ENCODE peak calls at places on chromosomes 7 and 10, in seven cellular contexts. L, M, W, F, C, A and I are unnamed samples.

GRCh38 chr10:69051303-69051702 is 36.6 kb upstream of the SRGN start:
- DNase-seq in L (no peak), M (no peak), W (peak; percentile 58), F (peak; percentile 85), C (no peak), A (no peak), I (no peak)

GRCh38 chr7:1930381-1931065 is 260.4 kb downstream of the ELFN1 start:
- DNase-seq in L (no peak), M (no peak), W (no peak), F (no peak), C (no peak), A (no peak), I (no peak)

GRCh38 chr10:30058111-30058510 is 1.3 kb downstream of the JCAD start:
- DNase-seq in L (no peak), M (no peak), W (no peak), F (no peak), C (no peak), A (no peak), I (no peak)

GRCh38 chr10:79069325-79070090 is 742 bp downstream of the ZMIZ1 start:
- DNase-seq in L (peak; percentile 80), M (no peak), W (peak; percentile 75), F (peak; percentile 42), C (peak; percentile 54), A (peak; percentile 70), I (no peak)

GRCh38 chr7:44398506-44398905 is 73.1 kb upstream of the CAMK2B start:
- DNase-seq in L (no peak), M (no peak), W (no peak), F (no peak), C (no peak), A (no peak), I (no peak)

GRCh38 chr7:147412782-147413186 is 1177.8 kb upstream of the C7orf33 start:
- DNase-seq in L (no peak), M (peak; percentile 14), W (peak; percentile 65), F (no peak), C (no peak), A (no peak), I (no peak)

GRCh38 chr7:152435384-152436278 is at the start of gene KMT2C:
- DNase-seq in L (peak; percentile 90), M (no peak), W (peak; percentile 71), F (peak; percentile 68), C (no peak), A (peak; percentile 81), I (no peak)

GRCh38 chr7:95772771-95773581 is 622 bp downstream of the DYNC1I1 start:
- DNase-seq in L (peak; percentile 62), M (no peak), W (peak; percentile 32), F (no peak), C (no peak), A (peak; percentile 33), I (no peak)

GRCh38 chr7:31448649-31449048 is 65.2 kb upstream of the ITPRID1 start:
- DNase-seq in L (no peak), M (no peak), W (no peak), F (no peak), C (no peak), A (no peak), I (no peak)

GRCh38 chr10:132970641-132971438 is 28.5 kb upstream of the CFAP46 start:
- DNase-seq in L (peak; percentile 65), M (no peak), W (no peak), F (no peak), C (no peak), A (no peak), I (no peak)

GRCh38 chr7:46567858-46568257 is 646.8 kb upstream of the IGFBP3 start:
- DNase-seq in L (no peak), M (no peak), W (no peak), F (no peak), C (no peak), A (no peak), I (no peak)

GRCh38 chr10:131218811-131219583 is 92.5 kb downstream of the TCERG1L start:
- DNase-seq in L (no peak), M (no peak), W (no peak), F (no peak), C (no peak), A (no peak), I (no peak)

GRCh38 chr10:89954787-89955566 is 253.6 kb downstream of the KIF20B start:
- DNase-seq in L (no peak), M (no peak), W (peak; percentile 15), F (peak; percentile 21), C (no peak), A (no peak), I (no peak)

GRCh38 chr7:115216652-115217051 is 294.8 kb downstream of the MDFIC start:
- DNase-seq in L (no peak), M (no peak), W (peak; percentile 35), F (no peak), C (no peak), A (no peak), I (no peak)

GRCh38 chr10:420154-421121 is 269.0 kb downstream of the DIP2C start:
- DNase-seq in L (no peak), M (no peak), W (no peak), F (no peak), C (no peak), A (no peak), I (no peak)

GRCh38 chr10:26859241-26860025 is 1.3 kb downstream of the ABI1 start:
- DNase-seq in L (no peak), M (no peak), W (peak; percentile 42), F (no peak), C (no peak), A (peak; percentile 20), I (no peak)

GRCh38 chr10:30751678-30752331 is 122.3 kb upstream of the LYZL2 start:
- DNase-seq in L (peak; percentile 84), M (no peak), W (peak; percentile 89), F (peak; percentile 90), C (peak; percentile 77), A (peak; percentile 84), I (no peak)

GRCh38 chr10:69318087-69318996 is 40.0 kb downstream of the HK1 start:
- DNase-seq in L (peak; percentile 99), M (no peak), W (peak; percentile 93), F (peak; percentile 94), C (peak; percentile 97), A (peak; percentile 96), I (no peak)

GRCh38 chr10:114271014-114271778 is 32.1 kb downstream of the VWA2 start:
- DNase-seq in L (no peak), M (no peak), W (peak; percentile 41), F (no peak), C (no peak), A (no peak), I (no peak)

GRCh38 chr7:76262683-76263402 is 39.6 kb upstream of the HSPB1 start:
- DNase-seq in L (peak; percentile 58), M (peak; percentile 51), W (peak; percentile 84), F (peak; percentile 65), C (peak; percentile 66), A (peak; percentile 84), I (peak; percentile 4)

GRCh38 chr7:74182453-74183090 is 8.4 kb downstream of the EIF4H start:
- DNase-seq in L (no peak), M (no peak), W (no peak), F (no peak), C (no peak), A (no peak), I (no peak)

GRCh38 chr7:87627634-87627994 is 584 bp upstream of the RUNDC3B start:
- DNase-seq in L (no peak), M (no peak), W (peak; percentile 46), F (no peak), C (no peak), A (no peak), I (no peak)

GRCh38 chr7:32204361-32205018 is 134.3 kb upstream of the PDE1C start:
- DNase-seq in L (peak; percentile 54), M (peak; percentile 47), W (peak; percentile 90), F (peak; percentile 64), C (peak; percentile 79), A (peak; percentile 89), I (peak; percentile 26)

DNA sequence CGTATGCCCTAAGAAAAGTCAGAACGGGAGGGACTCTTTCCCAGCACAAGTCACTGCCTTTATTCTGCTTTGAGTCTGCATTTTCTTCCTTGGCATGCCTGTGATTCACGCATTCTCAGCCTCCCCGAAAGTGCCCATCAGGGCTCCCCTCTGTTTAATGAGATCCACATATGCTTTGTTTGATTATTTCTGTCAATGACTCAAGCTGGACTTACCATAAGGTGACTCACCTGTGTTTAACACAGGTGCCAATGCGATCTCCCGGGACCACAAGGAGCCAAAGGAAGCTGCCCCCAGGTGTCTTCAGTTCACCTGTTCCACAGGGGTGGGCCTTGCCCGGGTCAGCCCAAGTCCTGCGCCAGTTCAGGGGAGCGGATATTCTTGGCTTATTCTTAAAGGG is 386.0 kb upstream of the SHH start:
- DNase-seq in L (no peak), M (no peak), W (no peak), F (no peak), C (no peak), A (no peak), I (no peak)
- H3K4me3 ChIP-seq in L (no peak overlapping the region), M (no peak overlapping the region), W (no peak overlapping the region), F (no peak overlapping the region), C (no peak overlapping the region), A (no peak overlapping the region), I (no peak overlapping the region)

DNA sequence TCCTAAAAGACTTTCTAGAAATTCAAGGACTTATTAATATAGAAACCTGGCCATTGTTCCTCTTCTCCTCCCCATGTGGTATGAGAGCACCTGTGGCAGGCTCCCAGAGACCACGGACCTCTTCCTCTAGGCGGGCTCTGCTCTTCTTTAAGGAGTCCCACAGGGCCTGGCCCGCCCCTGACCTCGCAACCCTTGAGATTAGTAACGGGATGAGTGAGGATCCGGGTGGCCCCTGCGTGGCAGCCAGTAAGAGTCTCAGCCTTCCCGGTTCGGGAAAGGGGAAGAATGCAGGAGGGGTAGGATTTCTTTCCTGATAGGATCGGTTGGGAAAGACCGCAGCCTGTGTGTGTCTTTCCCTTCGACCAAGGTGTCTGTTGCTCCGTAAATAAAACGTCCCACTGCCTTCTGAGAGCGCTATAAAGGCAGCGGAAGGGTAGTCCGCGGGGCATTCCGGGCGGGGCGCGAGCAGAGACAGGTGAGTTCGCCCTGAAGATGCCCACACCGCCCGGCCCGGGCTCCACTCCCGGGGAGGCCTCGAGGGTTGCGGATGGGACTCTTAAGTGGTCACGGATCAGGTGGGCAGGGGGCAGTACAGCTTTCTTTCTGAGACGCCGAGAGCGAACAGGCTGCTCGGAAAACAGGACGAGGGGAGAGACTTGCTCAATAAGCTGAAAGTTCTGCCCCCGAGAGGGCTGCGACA is at the start of gene SLC26A4:
- DNase-seq in L (peak; percentile 52), M (no peak), W (peak; percentile 16), F (peak; percentile 47), C (no peak), A (peak; percentile 55), I (no peak)
- H3K4me3 ChIP-seq in L (peak within 1 kb of the TSS; percentile 42), M (peak within 1 kb of the TSS; percentile 45), W (peak within 1 kb of the TSS; percentile 69), F (peak within 1 kb of the TSS; percentile 30), C (peak within 1 kb of the TSS; percentile 54), A (peak within 1 kb of the TSS; percentile 52), I (peak within 1 kb of the TSS; percentile 55)

GRCh38 chr7:158997110-158997453 is 140.7 kb downstream of the DYNC2I1 start:
- DNase-seq in L (peak; percentile 75), M (no peak), W (no peak), F (no peak), C (no peak), A (no peak), I (no peak)
- H3K4me3 ChIP-seq in L (peak overlapping the region; percentile 21), M (no peak overlapping the region), W (no peak overlapping the region), F (no peak overlapping the region), C (no peak overlapping the region), A (peak overlapping the region; percentile 29), I (no peak overlapping the region)

DNA sequence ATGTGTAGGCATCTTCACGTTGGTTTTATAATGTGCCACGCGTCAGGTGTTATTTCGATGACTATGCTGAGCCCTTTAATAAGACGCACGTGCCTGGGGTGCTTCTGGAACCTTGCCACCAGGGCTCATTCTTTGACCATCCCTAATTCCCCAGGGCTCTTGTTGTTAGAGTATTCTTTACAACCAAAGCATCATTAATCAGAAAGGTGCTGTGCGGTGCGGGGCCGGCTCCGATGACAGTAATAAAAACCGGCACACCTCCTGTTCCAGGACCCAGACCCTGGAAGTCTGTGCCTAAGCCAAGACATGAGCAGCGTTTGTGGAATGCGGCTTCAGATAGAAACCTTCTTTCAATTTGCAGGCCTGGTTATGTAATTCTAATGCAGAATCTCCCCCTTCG is 58.4 kb downstream of the MGMT start:
- DNase-seq in L (no peak), M (peak; percentile 15), W (peak; percentile 84), F (no peak), C (no peak), A (no peak), I (no peak)
- H3K4me3 ChIP-seq in L (no peak overlapping the region), M (no peak overlapping the region), W (peak overlapping the region; percentile 59), F (no peak overlapping the region), C (no peak overlapping the region), A (no peak overlapping the region), I (no peak overlapping the region)